ENCODE peak calls at places on chromosomes 13 and 19, in seven cellular contexts. D, Z, F, A, N, S and Q are unnamed samples.

GRCh38 chr13:75417647-75418046 is 64.3 kb downstream of the TBC1D4 start:
- DNase-seq in N (no peak), Z (no peak), A (no peak), S (no peak), D (no peak), F (no peak), Q (no peak)

GRCh38 chr13:42355118-42355840 is 83.3 kb downstream of the AKAP11 start:
- DNase-seq in Z (no peak), D (no peak), A (no peak), N (no peak), F (no peak), S (no peak), Q (no peak)

GRCh38 chr13:112261924-112262323 is 114.2 kb upstream of the SPACA7 start:
- DNase-seq in S (no peak), F (no peak), D (no peak), A (no peak), N (no peak), Z (no peak), Q (no peak)

GRCh38 chr13:33392794-33393371 is 107.3 kb upstream of the STARD13 start:
- DNase-seq in N (no peak), Z (no peak), S (no peak), F (no peak), D (no peak), A (no peak), Q (no peak)

GRCh38 chr13:99385161-99385560 is 78.0 kb upstream of the GPR183 start:
- DNase-seq in S (no peak), D (no peak), F (no peak), N (peak), Z (no peak), A (no peak), Q (no peak)

GRCh38 chr19:55305491-55305890 is 19.6 kb downstream of the TMEM150B start:
- DNase-seq in F (peak), A (no peak), Z (no peak), D (no peak), S (peak), N (peak), Q (no peak)

GRCh38 chr19:10299545-10300458 is 9.8 kb downstream of the ZGLP1 start:
- DNase-seq in N (no peak), S (peak), F (no peak), Z (no peak), D (no peak), A (no peak), Q (no peak)

GRCh38 chr19:19305696-19306095 is 14.6 kb downstream of the SUGP1 start:
- DNase-seq in N (no peak), D (no peak), S (no peak), A (no peak), F (no peak), Z (no peak), Q (no peak)

GRCh38 chr19:34274827-34275625 is 20.7 kb downstream of the GARRE1 start:
- DNase-seq in D (no peak), Z (peak), N (no peak), S (no peak), F (no peak), A (no peak), Q (no peak)

GRCh38 chr19:8357007-8357521 is 6.9 kb upstream of the ANGPTL4 start:
- DNase-seq in Z (peak), N (no peak), D (no peak), F (no peak), S (no peak), A (no peak), Q (no peak)

GRCh38 chr13:75061909-75062308 is 420.1 kb downstream of the TBC1D4 start:
- DNase-seq in A (no peak), S (no peak), N (no peak), D (no peak), F (no peak), Z (no peak), Q (no peak)

GRCh38 chr19:45613926-45614725 is 12.1 kb upstream of the GPR4 start:
- DNase-seq in S (no peak), F (no peak), N (no peak), A (peak), Z (no peak), D (peak), Q (no peak)

GRCh38 chr13:106736941-106737340 is 169.0 kb upstream of the ARGLU1 start:
- DNase-seq in F (no peak), S (no peak), N (no peak), A (no peak), D (no peak), Z (no peak), Q (no peak)

GRCh38 chr19:2969104-2969504 is 8.3 kb upstream of the TLE6 start:
- DNase-seq in Z (no peak), D (no peak), F (peak), S (peak), A (no peak), N (no peak), Q (no peak)

GRCh38 chr13:103275708-103276107 is 209.5 kb upstream of the SLC10A2 start:
- DNase-seq in F (peak), N (no peak), Z (no peak), S (no peak), D (no peak), A (no peak), Q (no peak)

GRCh38 chr13:42028113-42028799 is 20.2 kb upstream of the DGKH start:
- DNase-seq in Z (peak), S (no peak), D (no peak), A (no peak), N (no peak), F (no peak), Q (no peak)

GRCh38 chr19:33055718-33056117 is 9.0 kb downstream of the RHPN2 start:
- DNase-seq in D (no peak), F (no peak), S (no peak), Z (no peak), A (no peak), N (no peak), Q (no peak)

GRCh38 chr19:10898633-10899032 is 27.3 kb downstream of the CARM1 start:
- DNase-seq in Z (no peak), A (no peak), F (no peak), S (no peak), N (no peak), D (no peak), Q (no peak)

GRCh38 chr19:6105444-6105843 is 4.9 kb downstream of the RFX2 start:
- DNase-seq in A (no peak), D (no peak), S (no peak), N (no peak), Z (no peak), F (no peak), Q (no peak)

GRCh38 chr13:67150608-67151007 is 79.5 kb downstream of the PCDH9 start:
- DNase-seq in A (no peak), Z (no peak), F (no peak), S (no peak), N (no peak), D (no peak), Q (no peak)

GRCh38 chr13:113813749-113814434 is 50.0 kb downstream of the GAS6 start:
- DNase-seq in Z (no peak), N (no peak), S (no peak), F (no peak), D (no peak), A (no peak), Q (no peak)

GRCh38 chr19:38901683-38902082 is 1.9 kb downstream of the NFKBIB start:
- DNase-seq in A (no peak), F (no peak), S (no peak), N (no peak), Z (no peak), D (no peak), Q (no peak)

GRCh38 chr19:38900220-38900629 is 456 bp downstream of the NFKBIB start:
- DNase-seq in F (no peak), S (no peak), D (no peak), N (no peak), A (no peak), Z (no peak), Q (peak)

GRCh38 chr19:38899447-38900219 is at the start of the genes NFKBIB and SIRT2:
- DNase-seq in N (peak), S (peak), D (peak), A (peak), Z (peak), F (peak), Q (peak)

GRCh38 chr19:38898788-38899446 is 501 bp downstream of the SIRT2 start:
- DNase-seq in F (no peak), S (no peak), D (no peak), N (no peak), Z (no peak), A (no peak), Q (no peak)

GRCh38 chr19:38900816-38901215 is 1.0 kb downstream of the NFKBIB start:
- DNase-seq in S (no peak), Z (no peak), D (no peak), A (no peak), F (no peak), N (no peak), Q (no peak)
- H3K27ac ChIP-seq in S (peak), Z (peak), D (peak), A (no peak), F (peak), N (no peak), Q (peak)

DNA sequence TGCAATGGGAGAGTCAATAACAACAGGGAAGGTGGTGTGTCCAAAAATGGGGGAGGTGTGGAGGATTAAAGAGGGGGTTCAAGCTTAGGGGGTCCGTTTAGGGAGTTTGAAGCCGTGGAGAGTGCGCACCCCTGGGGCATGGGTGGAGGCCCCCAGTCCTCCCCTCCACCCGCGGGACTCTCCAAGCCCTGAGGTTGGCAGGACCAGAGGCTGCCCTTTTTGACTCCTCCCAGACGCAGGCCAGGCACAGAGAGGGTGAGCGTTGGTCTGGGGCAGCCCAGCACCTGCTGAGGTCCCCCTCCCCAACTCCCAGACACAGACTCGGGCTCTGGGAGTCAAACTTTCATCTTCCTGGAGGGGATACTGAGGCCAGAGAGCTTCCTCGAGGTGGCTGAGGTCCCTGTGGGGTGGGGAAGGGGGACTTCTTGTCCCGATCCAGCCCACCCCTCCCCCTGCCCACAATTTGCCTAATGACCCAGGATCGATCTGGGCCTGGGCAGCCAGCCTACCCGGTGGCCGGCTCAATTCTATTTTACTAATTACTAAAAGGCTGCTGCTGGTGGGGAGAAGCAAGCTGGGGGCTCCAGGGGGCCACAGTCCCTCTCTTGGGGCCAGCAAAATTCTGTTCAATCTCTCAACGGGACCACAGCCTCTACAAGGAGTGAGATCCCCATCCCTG is 2.8 kb upstream of the ONECUT3 start:
- DNase-seq in F (no peak), D (no peak), A (no peak), Z (no peak), S (no peak), N (peak), Q (no peak)
- H3K4me3 ChIP-seq in F (no peak), D (no peak), A (peak), Z (no peak), S (no peak), N (no peak), Q (peak)

DNA sequence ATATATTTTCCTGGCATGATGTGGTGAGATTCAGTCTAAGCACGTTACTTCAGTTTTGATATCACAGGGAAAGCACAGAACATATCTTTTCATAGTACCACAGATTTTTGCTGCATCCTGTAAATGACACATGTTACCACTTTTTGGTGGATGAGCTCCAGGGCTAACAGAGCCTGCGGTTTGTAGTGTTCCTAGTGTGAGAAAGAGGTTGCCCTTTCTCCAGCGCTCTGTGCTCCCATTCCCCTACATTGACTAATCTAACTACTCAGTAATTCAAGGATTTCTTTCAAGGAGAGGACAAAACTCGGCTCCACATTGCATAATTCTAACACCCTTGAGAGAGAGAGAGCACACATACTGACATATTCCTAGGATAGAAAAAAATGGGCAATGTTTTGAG is 409.1 kb downstream of the GPC6 start:
- DNase-seq in S (no peak), F (no peak), A (no peak), Z (no peak), D (no peak), N (no peak), Q (no peak)
- TF ChIP-seq SIN3A in S (no peak), F (no peak), A (no peak), Z (no peak), D (no peak), N (no peak), Q (no peak)

GRCh38 chr13:83825676-83826075 is 56.6 kb downstream of the SLITRK1 start:
- DNase-seq in S (no peak), Z (no peak), F (no peak), A (no peak), N (no peak), D (no peak), Q (no peak)
- H3K27ac ChIP-seq in S (no peak), Z (no peak), F (no peak), A (no peak), N (no peak), D (no peak), Q (no peak)

GRCh38 chr19:58002384-58003152 is at the start of gene ZNF606:
- DNase-seq in N (peak), D (peak), Z (peak), A (no peak), F (peak), S (peak), Q (no peak)

GRCh38 chr19:58003153-58003828 is 671 bp upstream of the ZNF606 start:
- DNase-seq in A (no peak), N (no peak), Z (no peak), S (no peak), F (no peak), D (no peak), Q (no peak)

GRCh38 chr19:58001895-58002369 is 688 bp downstream of the ZNF606 start:
- DNase-seq in D (no peak), F (peak), A (no peak), N (no peak), S (no peak), Z (peak), Q (no peak)

GRCh38 chr19:58000677-58001076 is 1.9 kb downstream of the ZNF606 start:
- DNase-seq in Z (no peak), S (no peak), D (no peak), N (no peak), A (no peak), F (no peak), Q (no peak)
- H3K4me3 ChIP-seq in Z (no peak), S (no peak), D (no peak), N (peak), A (no peak), F (peak), Q (no peak)